ENCODE peak calls at places on chromosomes 1 and 21, in nine cellular contexts. O is effector memory CD4-positive, alpha-beta T cell; P is anterior cingulate cortex; B is HT1080; K is psoas muscle; L is C1 segment of cervical spinal cord; Y is hippocampal formation; W is heart left ventricle; T is GM13977. H is an unnamed sample.

GRCh38 chr1:110083453-110084225 is 13.2 kb upstream of the ALX3 start:
- DNase-seq in Y (no peak), T (peak), P (no peak), K (no peak), O (no peak), W (no peak), B (no peak), L (no peak), H (no peak)

GRCh38 chr1:19381261-19381660 is 69.1 kb downstream of the SLC66A1 start:
- DNase-seq in P (no peak), T (no peak), O (no peak), Y (peak), W (no peak), K (no peak), L (peak), B (no peak), H (no peak)

GRCh38 chr1:113429461-113430153 is 39.3 kb downstream of the MAGI3 start:
- DNase-seq in L (no peak), K (no peak), O (no peak), Y (no peak), B (peak), T (no peak), P (no peak), W (no peak), H (no peak)

GRCh38 chr1:31529999-31530705 is 46.2 kb upstream of the TINAGL1 start:
- DNase-seq in T (no peak), P (no peak), O (no peak), K (no peak), B (no peak), W (no peak), Y (no peak), L (no peak), H (no peak)

GRCh38 chr1:202834771-202835547 is 24.2 kb downstream of the PCAT6 start:
- DNase-seq in W (no peak), B (no peak), O (no peak), L (no peak), P (no peak), K (no peak), Y (no peak), T (no peak), H (no peak)

GRCh38 chr1:32335951-32336867 is at the start of gene MARCKSL1:
- DNase-seq in P (peak), B (peak), Y (peak), O (peak), K (peak), T (peak), L (peak), W (peak), H (peak)

GRCh38 chr1:7516341-7516740 is 254.8 kb upstream of the VAMP3 start:
- DNase-seq in W (peak), L (no peak), T (no peak), Y (no peak), O (no peak), P (no peak), B (no peak), K (no peak), H (no peak)

GRCh38 chr21:35506352-35506751 is 457.2 kb upstream of the RUNX1 start:
- DNase-seq in L (no peak), Y (no peak), T (no peak), K (no peak), W (no peak), O (no peak), P (no peak), B (no peak), H (no peak)

GRCh38 chr1:7186382-7187120 is 401.3 kb downstream of the CAMTA1 start:
- DNase-seq in L (no peak), T (no peak), W (no peak), K (no peak), B (no peak), P (no peak), Y (no peak), O (no peak), H (no peak)

GRCh38 chr1:48807599-48808260 is 31.0 kb upstream of the BEND5 start:
- DNase-seq in W (no peak), Y (no peak), K (no peak), L (no peak), T (no peak), B (no peak), P (no peak), O (no peak), H (no peak)

GRCh38 chr1:203754455-203754864 is 10.5 kb upstream of the LAX1 start:
- DNase-seq in O (no peak), L (no peak), B (no peak), T (no peak), K (no peak), P (no peak), W (no peak), Y (no peak), H (no peak)

H was measured in RKO.